ENCODE peak calls at places on chromosomes 3 and 15, in nine cellular contexts. E is PC-3; Q is CD8-positive, alpha-beta T cell; X is AG09319; C is Peyer's patch; I is astrocyte of the spinal cord; V is HS-5; Y is Panc1; N is substantia nigra. S is an unnamed sample.

GRCh38 chr3:194482196-194482593 is 4.6 kb downstream of the ATP13A3 start:
- DNase-seq in E (peak; percentile 31), Q (no peak), X (no peak), C (no peak), I (no peak), V (no peak), Y (no peak), N (no peak), S (no peak)

GRCh38 chr3:14234197-14235002 is 55.8 kb downstream of the LSM3 start:
- DNase-seq in E (peak; percentile 88), Q (no peak), X (no peak), C (peak; percentile 79), I (no peak), V (no peak), Y (no peak), N (no peak), S (no peak)

GRCh38 chr3:42031808-42032475 is 59.2 kb upstream of the TRAK1 start:
- DNase-seq in E (no peak), Q (no peak), X (no peak), C (no peak), I (peak; percentile 61), V (no peak), Y (no peak), N (peak; percentile 39), S (no peak)

GRCh38 chr3:65560901-65561300 is 477.8 kb downstream of the MAGI1 start:
- DNase-seq in E (no peak), Q (no peak), X (no peak), C (no peak), I (no peak), V (no peak), Y (no peak), N (no peak), S (no peak)

GRCh38 chr3:192850501-192850981 is 67.1 kb downstream of the MB21D2 start:
- DNase-seq in E (peak; percentile 94), Q (no peak), X (no peak), C (peak; percentile 88), I (peak; percentile 73), V (no peak), Y (no peak), N (no peak), S (no peak)

GRCh38 chr3:172137287-172138030 is 98.1 kb downstream of the FNDC3B start:
- DNase-seq in E (peak; percentile 58), Q (no peak), X (no peak), C (no peak), I (no peak), V (no peak), Y (no peak), N (no peak), S (no peak)

GRCh38 chr3:186544281-186544680 is at the start of gene CRYGS:
- DNase-seq in E (peak; percentile 39), Q (no peak), X (no peak), C (no peak), I (peak; percentile 3), V (no peak), Y (no peak), N (no peak), S (no peak)

GRCh38 chr15:68631621-68632051 is 52.8 kb downstream of the CORO2B start:
- DNase-seq in E (no peak), Q (no peak), X (no peak), C (peak; percentile 23), I (no peak), V (no peak), Y (no peak), N (peak; percentile 44), S (no peak)

GRCh38 chr3:32249184-32249782 is 10.8 kb downstream of the CMTM8 start:
- DNase-seq in E (peak; percentile 93), Q (no peak), X (peak; percentile 61), C (no peak), I (peak; percentile 92), V (peak; percentile 85), Y (peak; percentile 43), N (no peak), S (no peak)